ENCODE peak calls at places on chromosomes 11 and 22, in four cellular contexts. M, S, X and Z are unnamed samples.

GRCh38 chr22:30197389-30197788 is 49.2 kb downstream of the LIF start:
- DNase-seq in S (no peak), M (no peak), X (no peak), Z (no peak)

GRCh38 chr22:29799217-29799680 is 32.1 kb downstream of the UQCR10 start:
- DNase-seq in S (no peak), M (peak), X (no peak), Z (peak)

GRCh38 chr11:76391039-76391438 is 9.9 kb downstream of the GVQW3 start:
- DNase-seq in X (no peak), S (no peak), M (no peak), Z (no peak)

GRCh38 chr11:63489879-63490278 is 1.1 kb downstream of the PLAAT5 start:
- DNase-seq in S (no peak), M (no peak), X (no peak), Z (no peak)

GRCh38 chr11:130431806-130432205 is 3.4 kb upstream of the ADAMTS8 start:
- DNase-seq in S (no peak), X (no peak), M (no peak), Z (no peak)

GRCh38 chr11:86990520-86990919 is 35.3 kb upstream of the FZD4 start:
- DNase-seq in X (no peak), S (no peak), M (no peak), Z (no peak)

GRCh38 chr11:117020287-117020686 is 77.9 kb downstream of the SIK3 start:
- DNase-seq in S (no peak), X (no peak), M (no peak), Z (no peak)

GRCh38 chr11:13963949-13964770 is 1.6 kb downstream of the SPON1 start:
- DNase-seq in S (peak), M (no peak), X (no peak), Z (peak)

GRCh38 chr11:77322926-77323590 is 21.6 kb upstream of the GDPD4 start:
- DNase-seq in X (no peak), M (no peak), S (no peak), Z (no peak)

GRCh38 chr11:124174001-124174400 is 9.1 kb upstream of the OR10D3 start:
- DNase-seq in M (no peak), S (no peak), X (no peak), Z (no peak)

GRCh38 chr22:40238425-40239344 is 61.0 kb downstream of the TNRC6B start:
- DNase-seq in S (no peak), M (no peak), X (no peak), Z (no peak)

GRCh38 chr11:19829109-19829790 is 116.6 kb downstream of the NAV2 start:
- DNase-seq in X (no peak), S (no peak), M (no peak), Z (no peak)

GRCh38 chr11:84714316-84714780 is 912.8 kb downstream of the DLG2 start:
- DNase-seq in M (peak), S (no peak), X (peak), Z (peak)

GRCh38 chr11:59898652-59899051 is 20.1 kb downstream of the OOSP3 start:
- DNase-seq in M (no peak), X (no peak), S (no peak), Z (no peak)

GRCh38 chr11:77590194-77590591 is 440 bp downstream of the AQP11 start:
- DNase-seq in M (no peak), S (peak), X (no peak), Z (peak)

GRCh38 chr11:36123353-36124220 is 165.6 kb downstream of the COMMD9 start:
- DNase-seq in X (no peak), S (no peak), M (no peak), Z (no peak)

GRCh38 chr11:129705341-129705740 is 110.3 kb upstream of the TMEM45B start:
- DNase-seq in M (no peak), S (no peak), X (no peak), Z (no peak)

GRCh38 chr11:104073950-104074349 is 37.5 kb downstream of the DDI1 start:
- DNase-seq in X (no peak), S (no peak), M (no peak), Z (no peak)

GRCh38 chr11:8082391-8083087 is 1.5 kb downstream of the TUB start:
- DNase-seq in M (peak), S (no peak), X (no peak), Z (no peak)

GRCh38 chr22:20125201-20126174 is 6.1 kb upstream of the ZDHHC8 start:
- DNase-seq in S (no peak), M (no peak), X (no peak), Z (no peak)

GRCh38 chr22:24068377-24068680 is 57.2 kb downstream of the CABIN1 start:
- DNase-seq in S (no peak), M (no peak), X (no peak), Z (no peak)

GRCh38 chr22:17214416-17215043 is 4.7 kb downstream of the ADA2 start:
- DNase-seq in M (no peak), X (no peak), S (no peak), Z (no peak)

GRCh38 chr22:48517039-48518030 is 1310.3 kb downstream of the BRD1 start:
- DNase-seq in S (no peak), X (no peak), M (no peak), Z (no peak)

GRCh38 chr11:111526501-111526900 is 11.9 kb downstream of the HOATZ start:
- DNase-seq in M (no peak), X (no peak), S (no peak), Z (no peak)

GRCh38 chr11:130872102-130872501 is 44.2 kb downstream of the SNX19 start:
- DNase-seq in X (no peak), S (no peak), M (no peak), Z (no peak)

GRCh38 chr11:84019576-84020194 is 733.5 kb upstream of the CCDC90B start:
- DNase-seq in X (no peak), S (no peak), M (no peak), Z (no peak)

GRCh38 chr22:46054091-46054877 is 77.3 kb upstream of the WNT7B start:
- DNase-seq in S (peak), M (peak), X (peak), Z (peak)

GRCh38 chr11:68146010-68146540 is 24.9 kb upstream of the CHKA start:
- DNase-seq in M (peak), S (no peak), X (no peak), Z (peak)

GRCh38 chr11:69148377-69148762 is 7.4 kb upstream of the SMIM38 start:
- DNase-seq in X (no peak), S (no peak), M (no peak), Z (no peak)

GRCh38 chr11:9250139-9250582 is 15.0 kb downstream of the DENND5A start:
- DNase-seq in S (no peak), M (no peak), X (peak), Z (no peak)

GRCh38 chr11:37277896-37278465 is 679.9 kb upstream of the RAG2 start:
- DNase-seq in S (no peak), M (no peak), X (no peak), Z (no peak)

GRCh38 chr11:91081440-91082088 is 858.7 kb upstream of the CHORDC1 start:
- DNase-seq in M (no peak), X (no peak), S (no peak), Z (peak)

GRCh38 chr22:30241576-30242371 is 4.8 kb downstream of the LIF start:
- DNase-seq in S (no peak), X (no peak), M (no peak), Z (no peak)

GRCh38 chr11:29527391-29527936 is 489.4 kb downstream of the KCNA4 start:
- DNase-seq in S (no peak), X (no peak), M (no peak), Z (no peak)

GRCh38 chr11:131944709-131945108 is 574.3 kb downstream of the NTM start:
- DNase-seq in M (no peak), X (no peak), S (no peak), Z (no peak)

GRCh38 chr11:116035972-116036371 is 531.8 kb upstream of the CADM1 start:
- DNase-seq in S (no peak), M (no peak), X (no peak), Z (no peak)

GRCh38 chr11:94768602-94769511 is 701 bp downstream of the AMOTL1 start:
- DNase-seq in X (no peak), M (peak), S (no peak), Z (peak)

DNA sequence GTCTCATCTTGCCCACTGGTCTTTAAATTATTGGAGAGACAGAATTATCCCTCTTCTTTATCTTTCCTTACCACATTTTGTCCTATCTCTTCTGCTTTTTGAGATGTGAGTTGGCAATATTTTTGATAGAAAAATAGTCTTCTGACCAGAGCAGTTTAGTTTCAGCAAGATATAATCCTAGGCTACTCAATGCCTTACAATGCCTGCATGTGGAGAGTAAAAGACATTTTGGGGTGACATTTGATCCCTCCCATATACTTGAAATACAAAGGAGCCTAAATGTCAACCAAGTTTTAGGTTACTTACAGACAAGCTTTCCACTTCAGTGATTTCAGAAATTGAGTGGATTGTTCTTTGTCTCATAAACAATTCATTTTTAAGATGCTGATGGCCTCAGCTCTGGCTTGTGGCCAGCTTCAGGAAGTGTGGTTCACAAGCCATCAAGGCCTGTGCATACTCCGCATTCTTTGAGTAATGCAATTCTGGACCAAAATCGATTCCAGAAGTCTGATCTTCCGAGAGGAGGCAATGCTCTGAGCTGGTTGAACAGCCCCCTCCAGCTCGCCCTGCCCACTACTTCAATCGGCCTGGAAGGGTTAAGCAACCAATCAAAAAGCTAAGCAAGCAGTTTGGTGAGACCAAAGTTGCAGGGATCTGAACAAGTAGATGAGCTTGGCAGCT is 274.4 kb downstream of the BLID start:
- DNase-seq in M (no peak), X (no peak), S (no peak), Z (no peak)
- H3K27ac ChIP-seq in M (no peak), X (no peak), S (no peak), Z (no peak)

GRCh38 chr11:93543292-93543977 is at the start of gene SMCO4:
- DNase-seq in M (peak), S (peak), X (peak), Z (peak)

GRCh38 chr11:93542753-93543246 is 391 bp downstream of the SMCO4 start:
- DNase-seq in S (no peak), X (no peak), M (peak), Z (peak)

GRCh38 chr11:93541884-93542752 is 1.1 kb downstream of the SMCO4 start:
- DNase-seq in M (peak), X (peak), S (peak), Z (peak)

GRCh38 chr11:93540337-93540736 is 2.9 kb downstream of the SMCO4 start:
- DNase-seq in M (no peak), X (no peak), S (no peak), Z (no peak)

GRCh38 chr11:93541154-93541553 is 2.0 kb downstream of the SMCO4 start:
- DNase-seq in S (no peak), X (no peak), M (no peak), Z (no peak)
- H3K27ac ChIP-seq in S (no peak), X (no peak), M (peak), Z (peak)

DNA sequence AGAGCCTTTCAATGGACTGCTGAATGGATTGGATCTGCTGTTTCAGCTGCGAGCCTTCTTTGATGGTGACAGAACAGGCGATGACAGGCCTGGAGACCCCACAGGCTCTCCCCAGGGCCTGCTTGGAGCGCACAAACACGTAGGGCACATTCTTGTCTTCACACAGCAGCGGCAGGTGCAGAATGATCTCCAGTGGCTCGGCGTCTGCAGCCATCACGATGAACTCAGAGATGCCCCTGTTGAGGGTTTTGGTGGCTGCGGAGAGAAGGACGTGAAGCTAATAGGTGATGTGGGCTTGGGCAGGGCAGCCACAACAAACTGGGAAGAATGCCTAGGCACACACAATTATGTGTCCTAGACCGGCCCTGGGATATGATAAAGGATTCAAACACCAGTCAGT is 13.7 kb downstream of the SNU13 start:
- DNase-seq in M (no peak), X (no peak), S (no peak), Z (no peak)
- H3K27ac ChIP-seq in M (no peak), X (no peak), S (no peak), Z (no peak)

GRCh38 chr11:119121811-119122124 is 388 bp downstream of the HINFP start:
- DNase-seq in M (no peak), X (no peak), S (no peak), Z (no peak)
- H3K27ac ChIP-seq in M (peak), X (peak), S (peak), Z (peak)

GRCh38 chr11:118366287-118366686 is 6.9 kb downstream of the UBE4A start:
- DNase-seq in M (no peak), X (no peak), S (no peak), Z (peak)
- H3K27ac ChIP-seq in M (no peak), X (no peak), S (no peak), Z (peak)

GRCh38 chr22:38735465-38736256 is 20.1 kb downstream of the SUN2 start:
- DNase-seq in X (no peak), M (peak), S (peak), Z (no peak)
- H3K27ac ChIP-seq in X (no peak), M (peak), S (peak), Z (no peak)

GRCh38 chr11:31109446-31109845 is 260.1 kb downstream of the DCDC1 start:
- DNase-seq in S (no peak), M (no peak), X (no peak), Z (no peak)

GRCh38 chr11:31118566-31118965 is 251.0 kb downstream of the DCDC1 start:
- DNase-seq in S (no peak), X (no peak), M (no peak), Z (no peak)

GRCh38 chr11:31110825-31111224 is 258.7 kb downstream of the DCDC1 start:
- DNase-seq in X (no peak), M (no peak), S (no peak), Z (no peak)

GRCh38 chr11:31117038-31117437 is 252.5 kb downstream of the DCDC1 start:
- DNase-seq in X (no peak), S (no peak), M (no peak), Z (no peak)

GRCh38 chr11:31114437-31114836 is 255.1 kb downstream of the DCDC1 start:
- DNase-seq in S (no peak), M (no peak), X (no peak), Z (no peak)
- H3K27ac ChIP-seq in S (no peak), M (no peak), X (no peak), Z (no peak)

DNA sequence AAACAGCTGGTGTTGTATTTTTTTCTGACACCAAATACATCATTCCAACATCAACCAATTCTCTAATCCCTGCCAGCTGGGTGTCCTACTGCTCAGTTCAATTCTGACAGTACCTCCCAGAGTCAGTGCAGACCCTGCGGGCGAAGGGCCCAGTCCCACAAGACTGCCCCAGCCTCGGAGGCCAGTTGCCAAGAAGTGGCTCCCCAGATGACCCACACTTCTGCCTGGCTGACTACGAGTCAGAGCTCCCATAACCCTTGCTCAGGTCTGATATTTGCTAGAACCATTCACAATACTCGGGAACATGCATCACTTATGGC is 147.3 kb downstream of the CTTN start:
- DNase-seq in X (no peak), M (peak), S (no peak), Z (no peak)
- H3K27ac ChIP-seq in X (no peak), M (no peak), S (no peak), Z (no peak)